ENCODE peak calls at places on chromosomes 5 and 9, in nine cellular contexts. Q is lower lobe of right lung, F is endodermal cell, W is mesenchymal stem cell, B is upper lobe of right lung, D is testis, X is GM23248, H is MM.1S, O is body of pancreas. R is an unnamed sample.

GRCh38 chr9:98922721-98923435 is 20.8 kb upstream of the COL15A1 start:
- DNase-seq in Q (no peak), F (peak; percentile 30), W (peak; percentile 63), B (no peak), D (no peak), X (no peak), H (peak; percentile 48), O (no peak), R (no peak)

GRCh38 chr9:78314953-78315870 is 18.3 kb downstream of the PSAT1 start:
- DNase-seq in Q (no peak), F (peak; percentile 40), W (no peak), B (no peak), D (no peak), X (peak; percentile 49), H (no peak), O (peak; percentile 42), R (no peak)

GRCh38 chr9:133752739-133753446 is 14.7 kb upstream of the SARDH start:
- DNase-seq in Q (no peak), F (no peak), W (no peak), B (no peak), D (no peak), X (no peak), H (no peak), O (no peak), R (no peak)

GRCh38 chr5:159458217-159458711 is 128.0 kb upstream of the IL12B start:
- DNase-seq in Q (no peak), F (peak; percentile 10), W (no peak), B (no peak), D (no peak), X (no peak), H (peak; percentile 26), O (no peak), R (no peak)

GRCh38 chr5:71483355-71483754 is 27.9 kb downstream of the BDP1 start:
- DNase-seq in Q (no peak), F (no peak), W (peak; percentile 58), B (no peak), D (no peak), X (peak; percentile 73), H (no peak), O (no peak), R (peak; percentile 48)

GRCh38 chr5:103375863-103376591 is 117.5 kb downstream of the MACIR start:
- DNase-seq in Q (no peak), F (no peak), W (no peak), B (no peak), D (no peak), X (no peak), H (no peak), O (no peak), R (no peak)

GRCh38 chr5:132065351-132065937 is 5.0 kb downstream of the IL3 start:
- DNase-seq in Q (peak; percentile 73), F (peak; percentile 91), W (peak; percentile 72), B (peak; percentile 80), D (peak; percentile 49), X (peak; percentile 81), H (peak; percentile 67), O (peak; percentile 45), R (peak; percentile 79)

GRCh38 chr5:38666668-38667498 is 110.4 kb upstream of the LIFR start:
- DNase-seq in Q (peak; percentile 51), F (peak; percentile 71), W (peak; percentile 27), B (peak; percentile 65), D (peak; percentile 80), X (peak; percentile 51), H (no peak), O (peak; percentile 75), R (peak; percentile 39)

GRCh38 chr5:51377151-51378060 is 5.8 kb upstream of the ISL1 start:
- DNase-seq in Q (no peak), F (peak; percentile 79), W (no peak), B (no peak), D (no peak), X (no peak), H (no peak), O (no peak), R (peak; percentile 36)

GRCh38 chr9:127776919-127777280 is 1.6 kb downstream of the SH2D3C start:
- DNase-seq in Q (no peak), F (no peak), W (no peak), B (no peak), D (no peak), X (no peak), H (peak; percentile 44), O (no peak), R (no peak)

GRCh38 chr5:40308867-40309266 is 370.8 kb upstream of the PTGER4 start:
- DNase-seq in Q (no peak), F (no peak), W (no peak), B (no peak), D (no peak), X (no peak), H (no peak), O (no peak), R (no peak)

GRCh38 chr9:36762958-36763357 is 190.3 kb downstream of the MELK start:
- DNase-seq in Q (no peak), F (no peak), W (no peak), B (no peak), D (no peak), X (no peak), H (no peak), O (no peak), R (no peak)

GRCh38 chr5:151869843-151870242 is 54.8 kb downstream of the GLRA1 start:
- DNase-seq in Q (no peak), F (no peak), W (no peak), B (no peak), D (no peak), X (no peak), H (no peak), O (no peak), R (no peak)

GRCh38 chr9:72844440-72844768 is 108.4 kb downstream of the ALDH1A1 start:
- DNase-seq in Q (no peak), F (no peak), W (no peak), B (no peak), D (no peak), X (no peak), H (peak; percentile 74), O (no peak), R (no peak)

GRCh38 chr9:90972057-90972456 is 170.4 kb downstream of the SYK start:
- DNase-seq in Q (no peak), F (no peak), W (no peak), B (no peak), D (no peak), X (no peak), H (peak; percentile 87), O (no peak), R (no peak)

GRCh38 chr9:8364021-8364782 is 564.6 kb upstream of the DMAC1 start:
- DNase-seq in Q (no peak), F (no peak), W (no peak), B (no peak), D (no peak), X (no peak), H (no peak), O (no peak), R (no peak)

GRCh38 chr5:52466749-52467148 is 321.0 kb upstream of the ITGA1 start:
- DNase-seq in Q (no peak), F (no peak), W (no peak), B (no peak), D (no peak), X (no peak), H (no peak), O (no peak), R (no peak)

GRCh38 chr9:134433101-134433500 is 106.8 kb downstream of the RXRA start:
- DNase-seq in Q (no peak), F (no peak), W (no peak), B (no peak), D (no peak), X (peak; percentile 83), H (no peak), O (no peak), R (no peak)

GRCh38 chr9:133117271-133118178 is 3.5 kb downstream of the RALGDS start:
- DNase-seq in Q (peak; percentile 69), F (no peak), W (no peak), B (no peak), D (peak; percentile 64), X (peak; percentile 57), H (no peak), O (peak; percentile 80), R (no peak)

GRCh38 chr5:155514105-155514563 is 500.6 kb downstream of the KIF4B start:
- DNase-seq in Q (no peak), F (peak; percentile 58), W (no peak), B (no peak), D (no peak), X (no peak), H (no peak), O (no peak), R (no peak)

DNA sequence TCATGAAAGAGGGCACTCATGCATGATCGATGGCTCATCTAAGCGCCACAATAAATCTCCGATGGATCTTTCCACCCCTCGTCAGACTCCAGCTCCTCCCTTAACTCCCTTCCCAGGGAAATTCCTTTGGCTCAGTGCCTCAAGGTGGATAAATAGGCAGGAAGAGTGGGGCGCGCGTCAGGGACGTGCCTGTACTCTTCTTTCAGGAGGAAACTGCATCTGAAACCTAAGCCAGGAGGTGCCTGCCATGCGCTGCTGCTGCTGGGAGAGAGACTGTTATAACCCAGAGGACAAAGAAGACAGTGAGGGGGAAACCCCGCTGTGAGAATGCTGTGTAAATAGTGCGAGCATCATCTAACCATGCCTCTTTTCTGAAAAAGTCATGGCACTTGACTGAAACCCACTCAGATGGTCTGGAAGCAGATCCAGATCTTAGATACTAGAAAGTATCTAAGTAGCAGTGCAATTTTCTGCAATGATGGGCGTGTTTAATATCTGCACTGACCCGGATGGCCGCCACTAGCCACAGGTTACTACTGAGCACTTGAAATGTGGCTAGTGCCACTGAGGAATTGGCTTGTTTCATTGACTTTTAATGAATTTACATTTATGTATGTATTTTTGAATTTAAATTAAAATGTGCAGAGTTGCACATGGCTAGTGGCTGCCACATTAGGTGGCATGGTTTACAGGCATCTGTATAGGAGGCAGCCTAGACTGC is 120.3 kb upstream of the BASP1 start:
- DNase-seq in Q (no peak), F (peak; percentile 60), W (no peak), B (no peak), D (no peak), X (no peak), H (no peak), O (no peak), R (no peak)
- H3K36me3 ChIP-seq in Q (no peaks in the 10 kb centered on the region), F (no peaks in the 10 kb centered on the region), W (no peaks in the 10 kb centered on the region), B (no peaks in the 10 kb centered on the region), D (no peaks in the 10 kb centered on the region), X (no peaks in the 10 kb centered on the region), H (no peaks in the 10 kb centered on the region), O (no peaks in the 10 kb centered on the region), R (no peaks in the 10 kb centered on the region)

GRCh38 chr9:19358691-19359090 is 21.3 kb downstream of the RPS6 start:
- DNase-seq in Q (no peak), F (no peak), W (peak; percentile 47), B (no peak), D (no peak), X (no peak), H (no peak), O (no peak), R (no peak)
- H3K36me3 ChIP-seq in Q (peaks cover 98% of the 10 kb centered on the region), F (peaks cover 88% of the 10 kb centered on the region), W (peaks cover 13% of the 10 kb centered on the region), B (peaks cover 98% of the 10 kb centered on the region), D (no peaks in the 10 kb centered on the region), X (peaks cover 46% of the 10 kb centered on the region), H (no peaks in the 10 kb centered on the region), O (peaks cover 25% of the 10 kb centered on the region), R (peaks cover 77% of the 10 kb centered on the region)

GRCh38 chr9:136336881-136337280 is 9.5 kb downstream of the GPSM1 start:
- DNase-seq in Q (no peak), F (no peak), W (no peak), B (no peak), D (no peak), X (no peak), H (no peak), O (no peak), R (no peak)
- H3K36me3 ChIP-seq in Q (peaks cover 29% of the 10 kb centered on the region), F (peaks cover 4% of the 10 kb centered on the region), W (peaks cover 95% of the 10 kb centered on the region), B (no peaks in the 10 kb centered on the region), D (no peaks in the 10 kb centered on the region), X (no peaks in the 10 kb centered on the region), H (no peaks in the 10 kb centered on the region), O (no peaks in the 10 kb centered on the region), R (peaks cover 6% of the 10 kb centered on the region)

GRCh38 chr5:1461396-1461795 is 16.2 kb upstream of the SLC6A3 start:
- DNase-seq in Q (no peak), F (no peak), W (no peak), B (peak; percentile 57), D (no peak), X (no peak), H (no peak), O (no peak), R (no peak)
- H3K36me3 ChIP-seq in Q (peaks cover 45% of the 10 kb centered on the region), F (peaks cover 47% of the 10 kb centered on the region), W (peaks cover 64% of the 10 kb centered on the region), B (peaks cover 51% of the 10 kb centered on the region), D (no peaks in the 10 kb centered on the region), X (peaks cover 24% of the 10 kb centered on the region), H (peaks cover 35% of the 10 kb centered on the region), O (peaks cover 6% of the 10 kb centered on the region), R (peaks cover 8% of the 10 kb centered on the region)

R was measured in cardiac muscle cell.